ENCODE peak calls at places on chromosomes 13 and 19, in nine cellular contexts. A is EH; L is nephron progenitor cell; T is DMS153; I is NCI-H1092; P is body of pancreas; D is activated T-helper 1 cell treated with anti-CD3 and anti-CD28 coated beads, Interleukin-12 subunit alpha, Interleukin-12 subunit beta, Interleukin-2, Interleukin-4 antibody, amounts not matched to agents 30 ng/mL and 10 ng/mL and 1 ng/mL, durations not matched to agents 14 hours and 24 hours and 36 hours; U is stimulated activated naive CD8-positive, alpha-beta T cell treated with anti-CD3 and anti-CD28 coated beads, Interleukin-15, amount 100 ng/mL, for 72 hours; Y is SJSA1. K is an unnamed sample.

GRCh38 chr19:511101-511841 is 4.0 kb downstream of the TPGS1 start:
- DNase-seq in A (peak), L (no peak), T (peak), I (peak), P (no peak), D (peak), U (peak), Y (no peak), K (peak)

GRCh38 chr13:50230365-50230978 is 215.2 kb downstream of the KCNRG start:
- DNase-seq in A (peak), L (no peak), T (no peak), I (no peak), P (no peak), D (no peak), U (no peak), Y (no peak), K (no peak)

GRCh38 chr13:31920301-31920818 is 111.2 kb upstream of the FRY start:
- DNase-seq in A (no peak), L (no peak), T (no peak), I (no peak), P (no peak), D (no peak), U (no peak), Y (no peak), K (no peak)

GRCh38 chr19:47471733-47472457 is at the start of gene SLC8A2:
- DNase-seq in A (peak), L (peak), T (peak), I (peak), P (peak), D (peak), U (peak), Y (peak), K (peak)

GRCh38 chr13:66003558-66003957 is 1226.6 kb downstream of the PCDH9 start:
- DNase-seq in A (no peak), L (no peak), T (no peak), I (no peak), P (no peak), D (no peak), U (no peak), Y (no peak), K (no peak)

GRCh38 chr19:45076029-45076850 is at the start of gene ZNF296:
- DNase-seq in A (peak), L (peak), T (peak), I (no peak), P (peak), D (peak), U (peak), Y (no peak), K (peak)

GRCh38 chr19:50427997-50428425 is 4.7 kb upstream of the MYBPC2 start:
- DNase-seq in A (peak), L (peak), T (no peak), I (no peak), P (peak), D (peak), U (no peak), Y (no peak), K (peak)

GRCh38 chr19:15218501-15218900 is 13.7 kb downstream of the EPHX3 start:
- DNase-seq in A (no peak), L (no peak), T (no peak), I (no peak), P (no peak), D (no peak), U (no peak), Y (no peak), K (peak)

GRCh38 chr19:13813147-13813546 is 17.9 kb downstream of the ZSWIM4 start:
- DNase-seq in A (no peak), L (no peak), T (no peak), I (no peak), P (no peak), D (no peak), U (no peak), Y (no peak), K (no peak)

GRCh38 chr13:107365466-107366215 is 797.7 kb upstream of the ARGLU1 start:
- DNase-seq in A (no peak), L (no peak), T (no peak), I (no peak), P (no peak), D (no peak), U (no peak), Y (no peak), K (no peak)

GRCh38 chr19:12567951-12568350 is 16.7 kb upstream of the ZNF564 start:
- DNase-seq in A (peak), L (no peak), T (no peak), I (no peak), P (no peak), D (no peak), U (no peak), Y (no peak), K (no peak)

GRCh38 chr13:112844411-112844810 is 124.6 kb upstream of the MCF2L start:
- DNase-seq in A (no peak), L (no peak), T (no peak), I (no peak), P (no peak), D (no peak), U (no peak), Y (no peak), K (no peak)

GRCh38 chr19:27966390-27966816 is 1246.5 kb downstream of the UQCRFS1 start:
- DNase-seq in A (peak), L (no peak), T (no peak), I (no peak), P (no peak), D (no peak), U (no peak), Y (no peak), K (peak)

GRCh38 chr19:13838943-13839192 is 38.1 kb upstream of the NANOS3 start:
- DNase-seq in A (no peak), L (no peak), T (no peak), I (no peak), P (no peak), D (no peak), U (no peak), Y (peak), K (no peak)

GRCh38 chr13:102033719-102034446 is 368.0 kb downstream of the FGF14 start:
- DNase-seq in A (no peak), L (no peak), T (peak), I (peak), P (no peak), D (no peak), U (no peak), Y (no peak), K (peak)

GRCh38 chr13:110302986-110303385 is 4.0 kb downstream of the COL4A1 start:
- DNase-seq in A (no peak), L (no peak), T (no peak), I (no peak), P (no peak), D (no peak), U (no peak), Y (peak), K (no peak)

GRCh38 chr19:7083076-7083956 is 13.8 kb downstream of the ZNF557 start:
- DNase-seq in A (peak), L (no peak), T (peak), I (no peak), P (no peak), D (no peak), U (no peak), Y (peak), K (peak)

GRCh38 chr13:70183041-70183440 is 74.8 kb upstream of the KLHL1 start:
- DNase-seq in A (no peak), L (no peak), T (no peak), I (no peak), P (no peak), D (no peak), U (no peak), Y (no peak), K (no peak)

GRCh38 chr19:43318203-43318602 is 35.3 kb upstream of the CD177 start:
- DNase-seq in A (no peak), L (no peak), T (no peak), I (no peak), P (no peak), D (no peak), U (no peak), Y (no peak), K (no peak)

GRCh38 chr13:38657191-38657590 is 29.7 kb upstream of the FREM2 start:
- DNase-seq in A (peak), L (no peak), T (no peak), I (no peak), P (no peak), D (no peak), U (no peak), Y (no peak), K (no peak)

GRCh38 chr13:38283346-38283745 is 66.3 kb upstream of the UFM1 start:
- DNase-seq in A (no peak), L (no peak), T (no peak), I (no peak), P (no peak), D (no peak), U (no peak), Y (no peak), K (no peak)

GRCh38 chr13:48410199-48410598 is 2.7 kb downstream of the LPAR6 start:
- DNase-seq in A (no peak), L (no peak), T (no peak), I (no peak), P (no peak), D (no peak), U (no peak), Y (no peak), K (no peak)

GRCh38 chr19:5805465-5806132 is 732 bp downstream of the NRTN start:
- DNase-seq in A (peak), L (peak), T (peak), I (peak), P (peak), D (peak), U (peak), Y (peak), K (peak)

GRCh38 chr19:2529473-2529918 is 53.6 kb downstream of the GADD45B start:
- DNase-seq in A (peak), L (no peak), T (peak), I (no peak), P (no peak), D (no peak), U (no peak), Y (peak), K (peak)

GRCh38 chr19:46435009-46435408 is 6.3 kb upstream of the PNMA8C start:
- DNase-seq in A (no peak), L (no peak), T (no peak), I (no peak), P (no peak), D (no peak), U (no peak), Y (no peak), K (no peak)

GRCh38 chr19:17052439-17052838 is 22.8 kb downstream of the HAUS8 start:
- DNase-seq in A (peak), L (peak), T (no peak), I (no peak), P (peak), D (no peak), U (no peak), Y (no peak), K (peak)

GRCh38 chr13:97976551-97977375 is 23.3 kb downstream of the IPO5 start:
- DNase-seq in A (peak), L (peak), T (no peak), I (no peak), P (no peak), D (no peak), U (no peak), Y (no peak), K (peak)

GRCh38 chr13:39943711-39944110 is 288.2 kb downstream of the COG6 start:
- DNase-seq in A (no peak), L (no peak), T (no peak), I (no peak), P (no peak), D (no peak), U (no peak), Y (no peak), K (no peak)

GRCh38 chr19:43469160-43469480 is 3.7 kb upstream of the LYPD3 start:
- DNase-seq in A (peak), L (no peak), T (no peak), I (no peak), P (no peak), D (no peak), U (no peak), Y (no peak), K (no peak)

GRCh38 chr19:49981603-49982593 is 20.9 kb upstream of the SIGLEC11 start:
- DNase-seq in A (no peak), L (no peak), T (no peak), I (no peak), P (peak), D (no peak), U (no peak), Y (no peak), K (no peak)

GRCh38 chr13:46721054-46721453 is 75.9 kb downstream of the ESD start:
- DNase-seq in A (peak), L (peak), T (no peak), I (no peak), P (peak), D (no peak), U (peak), Y (no peak), K (peak)

GRCh38 chr13:105721056-105721455 is 814.4 kb downstream of the EFNB2 start:
- DNase-seq in A (no peak), L (no peak), T (no peak), I (no peak), P (no peak), D (no peak), U (no peak), Y (no peak), K (no peak)